ENCODE peak calls at places on chromosomes 16 and 17, in six cellular contexts. F is tibial nerve; V is prostate gland; I is effector memory CD4-positive, alpha-beta T cell; C is PC-3; Z is NCI-H2081. A is an unnamed sample.
A peak's percentile ranks its signal among the peaks of the same experiment; 100 is the strongest.

GRCh38 chr17:82229686-82230626 is 1.1 kb downstream of the SLC16A3 start:
- DNase-seq in Z (no peak), I (no peak), C (no peak), F (no peak), V (no peak), A (peak; percentile 87)

GRCh38 chr16:9647981-9648701 is 534.1 kb downstream of the GRIN2A start:
- DNase-seq in I (no peak), F (no peak), Z (no peak), C (peak; percentile 43), V (peak; percentile 10), A (no peak)

GRCh38 chr17:66964930-66965800 is 658 bp downstream of the CACNG4 start:
- DNase-seq in F (no peak), C (peak; percentile 34), I (no peak), V (peak; percentile 65), Z (peak; percentile 60), A (no peak)

GRCh38 chr17:52762794-52763167 is 604.3 kb upstream of the CA10 start:
- DNase-seq in Z (no peak), C (no peak), F (no peak), I (no peak), V (no peak), A (no peak)

GRCh38 chr17:27568216-27568615 is 62.8 kb upstream of the LGALS9 start:
- DNase-seq in F (no peak), V (no peak), C (no peak), Z (no peak), I (no peak), A (peak; percentile 54)

GRCh38 chr16:87921236-87921773 is 15.0 kb downstream of the CA5A start:
- DNase-seq in C (no peak), V (no peak), I (no peak), F (no peak), Z (no peak), A (no peak)

GRCh38 chr16:24540575-24541240 is 1.3 kb downstream of the RBBP6 start:
- DNase-seq in V (peak; percentile 20), Z (no peak), I (no peak), C (peak; percentile 21), F (no peak), A (no peak)

GRCh38 chr16:6106061-6106460 is 1008.5 kb upstream of the EEF2KMT start:
- DNase-seq in C (no peak), I (no peak), Z (no peak), F (no peak), V (no peak), A (no peak)

GRCh38 chr17:39209317-39210092 is 9.4 kb downstream of the RPL19 start:
- DNase-seq in V (peak; percentile 94), I (peak; percentile 57), F (peak; percentile 37), Z (no peak), C (no peak), A (peak; percentile 91)

GRCh38 chr17:38559880-38560230 is 45.9 kb downstream of the SRCIN1 start:
- DNase-seq in V (no peak), Z (no peak), I (no peak), F (no peak), C (no peak), A (no peak)

GRCh38 chr17:78263063-78263735 is 31.8 kb downstream of the TMEM235 start:
- DNase-seq in V (no peak), Z (no peak), C (no peak), F (no peak), I (no peak), A (peak; percentile 91)

GRCh38 chr17:48754500-48755261 is 26.1 kb upstream of the HOXB13 start:
- DNase-seq in I (no peak), F (no peak), V (no peak), Z (no peak), C (no peak), A (no peak)

GRCh38 chr17:39687101-39687545 is 734 bp downstream of the PGAP3 start:
- DNase-seq in V (no peak), I (no peak), F (no peak), C (no peak), Z (no peak), A (no peak)

GRCh38 chr17:66645259-66645658 is 189.7 kb upstream of the CACNG5 start:
- DNase-seq in C (no peak), I (no peak), V (no peak), F (no peak), Z (no peak), A (no peak)

GRCh38 chr17:68403122-68403521 is 54.2 kb downstream of the WIPI1 start:
- DNase-seq in I (no peak), Z (no peak), F (no peak), C (no peak), V (no peak), A (no peak)

GRCh38 chr16:51313204-51313603 is 162.1 kb upstream of the SALL1 start:
- DNase-seq in C (no peak), I (no peak), V (no peak), F (no peak), Z (no peak), A (no peak)

GRCh38 chr17:21129023-21129681 is 2.4 kb downstream of the DHRS7B start:
- DNase-seq in Z (no peak), I (no peak), C (peak; percentile 34), F (no peak), V (peak; percentile 24), A (no peak)